ENCODE peak calls at places on chromosomes 12 and 14, in five cellular contexts. One of them, this sample, is unnamed.

GRCh38 chr12:48765753-48766162 is 23.1 kb downstream of the ADCY6 start:
- DNase-seq in OCI-LY7: no peak
- DNase-seq in BE2C: no peak
- DNase-seq in heart left ventricle: no peak
- DNase-seq in tibial nerve: no peak
- DNase-seq in this sample: no peak

GRCh38 chr14:21525995-21526671 is at the start of gene SALL2:
- DNase-seq in OCI-LY7: peak; percentile 66
- DNase-seq in BE2C: peak; percentile 88
- DNase-seq in heart left ventricle: peak; percentile 77
- DNase-seq in tibial nerve: peak; percentile 33
- DNase-seq in this sample: peak; percentile 75

GRCh38 chr14:95204705-95205104 is 47.4 kb upstream of the DICER1 start:
- DNase-seq in OCI-LY7: no peak
- DNase-seq in BE2C: no peak
- DNase-seq in heart left ventricle: no peak
- DNase-seq in tibial nerve: no peak
- DNase-seq in this sample: no peak

GRCh38 chr12:2646341-2646740 is 148.4 kb upstream of the FKBP4 start:
- DNase-seq in OCI-LY7: no peak
- DNase-seq in BE2C: no peak
- DNase-seq in heart left ventricle: no peak
- DNase-seq in tibial nerve: no peak
- DNase-seq in this sample: no peak

GRCh38 chr12:105289114-105289904 is 41.2 kb upstream of the C12orf75 start:
- DNase-seq in OCI-LY7: no peak
- DNase-seq in BE2C: no peak
- DNase-seq in heart left ventricle: no peak
- DNase-seq in tibial nerve: no peak
- DNase-seq in this sample: no peak

GRCh38 chr12:96431067-96431466 is 30.8 kb upstream of the CDK17 start:
- DNase-seq in OCI-LY7: no peak
- DNase-seq in BE2C: no peak
- DNase-seq in heart left ventricle: no peak
- DNase-seq in tibial nerve: no peak
- DNase-seq in this sample: no peak

GRCh38 chr14:101630056-101630960 is 69.0 kb downstream of the DIO3 start:
- DNase-seq in OCI-LY7: no peak
- DNase-seq in BE2C: peak; percentile 16
- DNase-seq in heart left ventricle: no peak
- DNase-seq in tibial nerve: no peak
- DNase-seq in this sample: no peak

GRCh38 chr12:112170376-112170775 is 45.0 kb downstream of the TRAFD1 start:
- DNase-seq in OCI-LY7: peak; percentile 26
- DNase-seq in BE2C: peak; percentile 51
- DNase-seq in heart left ventricle: no peak
- DNase-seq in tibial nerve: no peak
- DNase-seq in this sample: no peak

GRCh38 chr14:36553650-36554260 is 28.7 kb downstream of the NKX2-8 start:
- DNase-seq in OCI-LY7: peak; percentile 59
- DNase-seq in BE2C: peak; percentile 22
- DNase-seq in heart left ventricle: no peak
- DNase-seq in tibial nerve: no peak
- DNase-seq in this sample: no peak

GRCh38 chr12:117043598-117043901 is 55.7 kb downstream of the TESC start:
- DNase-seq in OCI-LY7: no peak
- DNase-seq in BE2C: no peak
- DNase-seq in heart left ventricle: no peak
- DNase-seq in tibial nerve: no peak
- DNase-seq in this sample: no peak

GRCh38 chr12:83945871-83946270 is 966.7 kb downstream of the SLC6A15 start:
- DNase-seq in OCI-LY7: no peak
- DNase-seq in BE2C: no peak
- DNase-seq in heart left ventricle: no peak
- DNase-seq in tibial nerve: no peak
- DNase-seq in this sample: no peak

GRCh38 chr12:47397664-47398281 is 308.1 kb downstream of the RPAP3 start:
- DNase-seq in OCI-LY7: peak; percentile 60
- DNase-seq in BE2C: peak; percentile 20
- DNase-seq in heart left ventricle: no peak
- DNase-seq in tibial nerve: no peak
- DNase-seq in this sample: no peak

GRCh38 chr14:60106341-60106740 is 14.6 kb downstream of the PCNX4 start:
- DNase-seq in OCI-LY7: no peak
- DNase-seq in BE2C: no peak
- DNase-seq in heart left ventricle: no peak
- DNase-seq in tibial nerve: no peak
- DNase-seq in this sample: no peak

GRCh38 chr12:30696486-30696885 is 817 bp upstream of the IPO8 start:
- DNase-seq in OCI-LY7: no peak
- DNase-seq in BE2C: no peak
- DNase-seq in heart left ventricle: no peak
- DNase-seq in tibial nerve: no peak
- DNase-seq in this sample: no peak

GRCh38 chr12:103810108-103810507 is 30.9 kb downstream of the NT5DC3 start:
- DNase-seq in OCI-LY7: no peak
- DNase-seq in BE2C: no peak
- DNase-seq in heart left ventricle: no peak
- DNase-seq in tibial nerve: no peak
- DNase-seq in this sample: no peak

GRCh38 chr12:26056335-26056734 is 68.5 kb downstream of the BHLHE41 start:
- DNase-seq in OCI-LY7: no peak
- DNase-seq in BE2C: no peak
- DNase-seq in heart left ventricle: no peak
- DNase-seq in tibial nerve: no peak
- DNase-seq in this sample: no peak

GRCh38 chr12:26557326-26557725 is 275.7 kb downstream of the ITPR2 start:
- DNase-seq in OCI-LY7: no peak
- DNase-seq in BE2C: no peak
- DNase-seq in heart left ventricle: no peak
- DNase-seq in tibial nerve: no peak
- DNase-seq in this sample: no peak

GRCh38 chr12:642633-643477 is 20.4 kb downstream of the NINJ2 start:
- DNase-seq in OCI-LY7: peak; percentile 87
- DNase-seq in BE2C: no peak
- DNase-seq in heart left ventricle: peak; percentile 87
- DNase-seq in tibial nerve: no peak
- DNase-seq in this sample: peak; percentile 82

GRCh38 chr14:53035336-53035735 is 84.5 kb upstream of the FERMT2 start:
- DNase-seq in OCI-LY7: no peak
- DNase-seq in BE2C: no peak
- DNase-seq in heart left ventricle: no peak
- DNase-seq in tibial nerve: no peak
- DNase-seq in this sample: no peak

GRCh38 chr12:5718680-5719079 is 226.4 kb downstream of the ANO2 start:
- DNase-seq in OCI-LY7: no peak
- DNase-seq in BE2C: no peak
- DNase-seq in heart left ventricle: peak; percentile 61
- DNase-seq in tibial nerve: no peak
- DNase-seq in this sample: peak; percentile 64

GRCh38 chr14:98501836-98502235 is 770.2 kb downstream of the BCL11B start:
- DNase-seq in OCI-LY7: no peak
- DNase-seq in BE2C: no peak
- DNase-seq in heart left ventricle: no peak
- DNase-seq in tibial nerve: no peak
- DNase-seq in this sample: no peak

GRCh38 chr12:111129149-111129548 is 208.8 kb upstream of the MYL2 start:
- DNase-seq in OCI-LY7: no peak
- DNase-seq in BE2C: no peak
- DNase-seq in heart left ventricle: no peak
- DNase-seq in tibial nerve: no peak
- DNase-seq in this sample: no peak

GRCh38 chr12:47207829-47208248 is 128.1 kb upstream of the AMIGO2 start:
- DNase-seq in OCI-LY7: peak; percentile 40
- DNase-seq in BE2C: no peak
- DNase-seq in heart left ventricle: no peak
- DNase-seq in tibial nerve: no peak
- DNase-seq in this sample: no peak

GRCh38 chr12:114767906-114768697 is 84.1 kb upstream of the TBX3 start:
- DNase-seq in OCI-LY7: no peak
- DNase-seq in BE2C: no peak
- DNase-seq in heart left ventricle: no peak
- DNase-seq in tibial nerve: no peak
- DNase-seq in this sample: no peak

GRCh38 chr14:102212845-102213244 is 73.1 kb downstream of the WDR20 start:
- DNase-seq in OCI-LY7: no peak
- DNase-seq in BE2C: no peak
- DNase-seq in heart left ventricle: no peak
- DNase-seq in tibial nerve: no peak
- DNase-seq in this sample: no peak

GRCh38 chr12:70590549-70591226 is 46.5 kb downstream of the PTPRB start:
- DNase-seq in OCI-LY7: no peak
- DNase-seq in BE2C: no peak
- DNase-seq in heart left ventricle: no peak
- DNase-seq in tibial nerve: no peak
- DNase-seq in this sample: no peak

GRCh38 chr14:96167224-96168148 is 37.2 kb upstream of the BDKRB2 start:
- DNase-seq in OCI-LY7: no peak
- DNase-seq in BE2C: no peak
- DNase-seq in heart left ventricle: no peak
- DNase-seq in tibial nerve: no peak
- DNase-seq in this sample: no peak

GRCh38 chr12:95440401-95440800 is 33.6 kb upstream of the METAP2 start:
- DNase-seq in OCI-LY7: peak; percentile 33
- DNase-seq in BE2C: no peak
- DNase-seq in heart left ventricle: no peak
- DNase-seq in tibial nerve: no peak
- DNase-seq in this sample: no peak

GRCh38 chr14:68544150-68544892 is 248.5 kb downstream of the ZFP36L1 start:
- DNase-seq in OCI-LY7: no peak
- DNase-seq in BE2C: no peak
- DNase-seq in heart left ventricle: peak; percentile 74
- DNase-seq in tibial nerve: no peak
- DNase-seq in this sample: peak; percentile 55

GRCh38 chr14:34324363-34324795 is 137.7 kb downstream of the SPTSSA start:
- DNase-seq in OCI-LY7: peak; percentile 57
- DNase-seq in BE2C: peak; percentile 44
- DNase-seq in heart left ventricle: no peak
- DNase-seq in tibial nerve: no peak
- DNase-seq in this sample: no peak

GRCh38 chr12:121905746-121906145 is 12.6 kb upstream of the CFAP251 start:
- DNase-seq in OCI-LY7: no peak
- DNase-seq in BE2C: no peak
- DNase-seq in heart left ventricle: no peak
- DNase-seq in tibial nerve: no peak
- DNase-seq in this sample: no peak

GRCh38 chr14:62329427-62329826 is 567.2 kb downstream of the SNAPC1 start:
- DNase-seq in OCI-LY7: no peak
- DNase-seq in BE2C: no peak
- DNase-seq in heart left ventricle: no peak
- DNase-seq in tibial nerve: no peak
- DNase-seq in this sample: no peak

GRCh38 chr12:3628629-3629028 is 124.3 kb downstream of the CRACR2A start:
- DNase-seq in OCI-LY7: no peak
- DNase-seq in BE2C: no peak
- DNase-seq in heart left ventricle: no peak
- DNase-seq in tibial nerve: no peak
- DNase-seq in this sample: no peak

GRCh38 chr12:12722351-12723146 is 5.4 kb downstream of the CDKN1B start:
- DNase-seq in OCI-LY7: peak; percentile 54
- DNase-seq in BE2C: no peak
- DNase-seq in heart left ventricle: no peak
- DNase-seq in tibial nerve: no peak
- DNase-seq in this sample: no peak

GRCh38 chr12:56358836-56359532 is 923 bp downstream of the STAT2 start:
- DNase-seq in OCI-LY7: peak; percentile 40
- DNase-seq in BE2C: no peak
- DNase-seq in heart left ventricle: no peak
- DNase-seq in tibial nerve: no peak
- DNase-seq in this sample: no peak

GRCh38 chr14:105577339-105577861 is 51.0 kb downstream of the TMEM121 start:
- DNase-seq in OCI-LY7: peak; percentile 68
- DNase-seq in BE2C: no peak
- DNase-seq in heart left ventricle: no peak
- DNase-seq in tibial nerve: no peak
- DNase-seq in this sample: no peak

GRCh38 chr14:105578070-105578469 is 51.7 kb downstream of the TMEM121 start:
- DNase-seq in OCI-LY7: no peak
- DNase-seq in BE2C: no peak
- DNase-seq in heart left ventricle: no peak
- DNase-seq in tibial nerve: no peak
- DNase-seq in this sample: no peak

GRCh38 chr14:105581551-105582341 is 55.4 kb downstream of the TMEM121 start:
- DNase-seq in OCI-LY7: peak; percentile 96
- DNase-seq in BE2C: no peak
- DNase-seq in heart left ventricle: no peak
- DNase-seq in tibial nerve: no peak
- DNase-seq in this sample: no peak

GRCh38 chr14:105576525-105577088 is 50.2 kb downstream of the TMEM121 start:
- DNase-seq in OCI-LY7: peak; percentile 27
- DNase-seq in BE2C: no peak
- DNase-seq in heart left ventricle: no peak
- DNase-seq in tibial nerve: no peak
- DNase-seq in this sample: no peak
- H3K4me3 ChIP-seq in OCI-LY7: no peak overlapping the region
- H3K4me3 ChIP-seq in BE2C: no peak overlapping the region
- H3K4me3 ChIP-seq in heart left ventricle: no peak overlapping the region
- H3K4me3 ChIP-seq in tibial nerve: no peak overlapping the region
- H3K4me3 ChIP-seq in this sample: no peak overlapping the region

GRCh38 chr14:24303988-24304387 is 3.8 kb downstream of the CIDEB start:
- DNase-seq in OCI-LY7: no peak
- DNase-seq in BE2C: no peak
- DNase-seq in heart left ventricle: no peak
- DNase-seq in tibial nerve: no peak
- DNase-seq in this sample: no peak
- H3K36me3 ChIP-seq in OCI-LY7: peaks cover 81% of the 10 kb centered on the region
- H3K36me3 ChIP-seq in BE2C: peaks cover 52% of the 10 kb centered on the region
- H3K36me3 ChIP-seq in heart left ventricle: no peaks in the 10 kb centered on the region
- H3K36me3 ChIP-seq in tibial nerve: peaks cover 55% of the 10 kb centered on the region
- H3K36me3 ChIP-seq in this sample: peaks cover 62% of the 10 kb centered on the region

DNA sequence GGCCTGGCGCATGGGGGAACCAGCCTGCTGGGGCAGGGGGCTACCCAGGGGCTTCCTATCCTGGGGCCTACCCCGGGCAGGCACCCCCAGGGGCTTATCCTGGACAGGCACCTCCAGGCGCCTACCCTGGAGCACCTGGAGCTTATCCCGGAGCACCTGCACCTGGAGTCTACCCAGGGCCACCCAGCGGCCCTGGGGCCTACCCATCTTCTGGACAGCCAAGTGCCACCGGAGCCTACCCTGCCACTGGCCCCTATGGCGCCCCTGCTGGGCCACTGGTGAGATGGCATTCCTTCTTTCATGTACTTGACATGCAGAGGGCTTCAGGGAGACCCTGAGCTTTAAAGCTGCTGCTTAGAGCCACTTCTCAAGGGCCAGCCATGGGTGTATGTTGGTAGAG is 9.0 kb downstream of the LGALS3 start:
- DNase-seq in OCI-LY7: peak; percentile 12
- DNase-seq in BE2C: no peak
- DNase-seq in heart left ventricle: no peak
- DNase-seq in tibial nerve: no peak
- DNase-seq in this sample: no peak
- H3K4me3 ChIP-seq in OCI-LY7: no peak overlapping the region
- H3K4me3 ChIP-seq in BE2C: no peak overlapping the region
- H3K4me3 ChIP-seq in heart left ventricle: peak overlapping the region; percentile 30
- H3K4me3 ChIP-seq in tibial nerve: no peak overlapping the region
- H3K4me3 ChIP-seq in this sample: peak overlapping the region; percentile 50

GRCh38 chr12:109967383-109968031 is 28.7 kb downstream of the GIT2 start:
- DNase-seq in OCI-LY7: no peak
- DNase-seq in BE2C: no peak
- DNase-seq in heart left ventricle: no peak
- DNase-seq in tibial nerve: no peak
- DNase-seq in this sample: no peak
- H3K36me3 ChIP-seq in OCI-LY7: peaks cover 94% of the 10 kb centered on the region
- H3K36me3 ChIP-seq in BE2C: peaks cover 30% of the 10 kb centered on the region
- H3K36me3 ChIP-seq in heart left ventricle: no peaks in the 10 kb centered on the region
- H3K36me3 ChIP-seq in tibial nerve: peaks cover 23% of the 10 kb centered on the region
- H3K36me3 ChIP-seq in this sample: peaks cover 91% of the 10 kb centered on the region

This sample was measured in left ventricle myocardium inferior.